ENCODE peak calls at places on chromosomes 6 and 20, in four cellular contexts. One of them, this sample, is unnamed.
A peak's percentile ranks its signal among the peaks of the same experiment; 100 is the strongest.

GRCh38 chr20:59723607-59724456 is 119.5 kb downstream of the PHACTR3 start:
- DNase-seq in adrenal gland: no peak
- DNase-seq in CD8-positive, alpha-beta T cell: no peak
- DNase-seq in heart left ventricle: no peak
- DNase-seq in this sample: no peak

GRCh38 chr6:56831334-56831733 is 123.6 kb upstream of the BEND6 start:
- DNase-seq in adrenal gland: no peak
- DNase-seq in CD8-positive, alpha-beta T cell: no peak
- DNase-seq in heart left ventricle: no peak
- DNase-seq in this sample: no peak

GRCh38 chr6:71349395-71349794 is 60.8 kb downstream of the OGFRL1 start:
- DNase-seq in adrenal gland: no peak
- DNase-seq in CD8-positive, alpha-beta T cell: no peak
- DNase-seq in heart left ventricle: no peak
- DNase-seq in this sample: no peak

GRCh38 chr6:156848533-156848932 is 71.4 kb downstream of the ARID1B start:
- DNase-seq in adrenal gland: peak; percentile 47
- DNase-seq in CD8-positive, alpha-beta T cell: no peak
- DNase-seq in heart left ventricle: peak; percentile 85
- DNase-seq in this sample: no peak

GRCh38 chr6:80530096-80530495 is 423.6 kb downstream of the BCKDHB start:
- DNase-seq in adrenal gland: no peak
- DNase-seq in CD8-positive, alpha-beta T cell: no peak
- DNase-seq in heart left ventricle: no peak
- DNase-seq in this sample: no peak

GRCh38 chr6:46263709-46264091 is 92.9 kb upstream of the ENPP5 start:
- DNase-seq in adrenal gland: no peak
- DNase-seq in CD8-positive, alpha-beta T cell: no peak
- DNase-seq in heart left ventricle: no peak
- DNase-seq in this sample: no peak

GRCh38 chr20:2816030-2816582 is at the start of gene TMEM239:
- DNase-seq in adrenal gland: no peak
- DNase-seq in CD8-positive, alpha-beta T cell: peak; percentile 27
- DNase-seq in heart left ventricle: no peak
- DNase-seq in this sample: no peak

GRCh38 chr20:13873814-13874213 is 89.0 kb downstream of the NDUFAF5 start:
- DNase-seq in adrenal gland: no peak
- DNase-seq in CD8-positive, alpha-beta T cell: no peak
- DNase-seq in heart left ventricle: no peak
- DNase-seq in this sample: no peak

GRCh38 chr20:3045042-3045815 is 623 bp upstream of the MRPS26 start:
- DNase-seq in adrenal gland: peak; percentile 88
- DNase-seq in CD8-positive, alpha-beta T cell: no peak
- DNase-seq in heart left ventricle: no peak
- DNase-seq in this sample: peak; percentile 81

GRCh38 chr6:89711801-89712200 is 73.3 kb upstream of the LYRM2 start:
- DNase-seq in adrenal gland: no peak
- DNase-seq in CD8-positive, alpha-beta T cell: no peak
- DNase-seq in heart left ventricle: no peak
- DNase-seq in this sample: no peak

GRCh38 chr6:168774381-168774780 is 333.4 kb downstream of the SMOC2 start:
- DNase-seq in adrenal gland: no peak
- DNase-seq in CD8-positive, alpha-beta T cell: no peak
- DNase-seq in heart left ventricle: no peak
- DNase-seq in this sample: no peak

GRCh38 chr20:50460115-50460607 is 50.0 kb upstream of the PTPN1 start:
- DNase-seq in adrenal gland: no peak
- DNase-seq in CD8-positive, alpha-beta T cell: no peak
- DNase-seq in heart left ventricle: no peak
- DNase-seq in this sample: no peak
- H3K4me1 ChIP-seq in adrenal gland: peaks cover 12% of the 10 kb centered on the region
- H3K4me1 ChIP-seq in CD8-positive, alpha-beta T cell: peaks cover 3% of the 10 kb centered on the region
- H3K4me1 ChIP-seq in heart left ventricle: peaks cover 37% of the 10 kb centered on the region
- H3K4me1 ChIP-seq in this sample: peaks cover 33% of the 10 kb centered on the region

GRCh38 chr20:62366370-62367135 is 559 bp downstream of the LAMA5 start:
- DNase-seq in adrenal gland: no peak
- DNase-seq in CD8-positive, alpha-beta T cell: no peak
- DNase-seq in heart left ventricle: peak; percentile 75
- DNase-seq in this sample: no peak
- H3K4me1 ChIP-seq in adrenal gland: peaks cover 63% of the 10 kb centered on the region
- H3K4me1 ChIP-seq in CD8-positive, alpha-beta T cell: peaks cover 17% of the 10 kb centered on the region
- H3K4me1 ChIP-seq in heart left ventricle: peaks cover 88% of the 10 kb centered on the region
- H3K4me1 ChIP-seq in this sample: peaks cover 82% of the 10 kb centered on the region

GRCh38 chr6:170287371-170287876 is 3.5 kb downstream of the DLL1 start:
- DNase-seq in adrenal gland: no peak
- DNase-seq in CD8-positive, alpha-beta T cell: peak; percentile 46
- DNase-seq in heart left ventricle: peak; percentile 57
- DNase-seq in this sample: no peak

GRCh38 chr6:170286934-170287265 is 4.0 kb downstream of the DLL1 start:
- DNase-seq in adrenal gland: no peak
- DNase-seq in CD8-positive, alpha-beta T cell: no peak
- DNase-seq in heart left ventricle: no peak
- DNase-seq in this sample: no peak

GRCh38 chr6:170289108-170289931 is 1.6 kb downstream of the DLL1 start:
- DNase-seq in adrenal gland: peak; percentile 19
- DNase-seq in CD8-positive, alpha-beta T cell: no peak
- DNase-seq in heart left ventricle: no peak
- DNase-seq in this sample: no peak

GRCh38 chr6:170286246-170286933 is 4.5 kb downstream of the DLL1 start:
- DNase-seq in adrenal gland: no peak
- DNase-seq in CD8-positive, alpha-beta T cell: no peak
- DNase-seq in heart left ventricle: peak; percentile 72
- DNase-seq in this sample: peak; percentile 44

DNA sequence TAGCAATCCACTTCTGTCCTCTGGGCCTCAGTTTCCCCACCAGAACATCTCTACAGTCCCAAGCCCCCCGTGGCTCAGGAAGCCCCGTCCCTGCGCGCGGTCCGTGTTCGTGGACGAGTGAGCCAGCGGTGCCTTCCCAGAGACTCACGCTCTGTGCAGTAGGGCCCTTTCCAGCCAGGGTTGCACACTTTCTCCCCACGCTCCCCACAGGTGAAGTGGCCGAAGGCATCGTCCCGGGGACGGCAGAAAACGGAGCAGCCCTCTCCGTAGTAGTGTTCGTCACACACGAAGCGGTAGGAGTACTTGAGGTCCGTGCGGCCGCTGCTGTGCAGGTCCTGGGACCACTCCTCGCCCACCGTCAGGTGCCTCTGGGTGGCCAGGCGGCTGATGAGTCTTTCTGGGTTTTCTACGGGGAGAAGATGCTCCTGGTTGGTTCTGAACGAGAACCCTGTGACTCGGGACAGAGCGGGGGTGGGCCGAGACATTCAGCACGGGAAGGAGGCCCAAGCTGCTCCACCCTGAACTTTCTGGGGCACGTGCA is 2.7 kb downstream of the DLL1 start:
- DNase-seq in adrenal gland: no peak
- DNase-seq in CD8-positive, alpha-beta T cell: peak; percentile 39
- DNase-seq in heart left ventricle: peak; percentile 58
- DNase-seq in this sample: no peak
- H3K4me1 ChIP-seq in adrenal gland: peaks cover 37% of the 10 kb centered on the region
- H3K4me1 ChIP-seq in CD8-positive, alpha-beta T cell: peaks cover 31% of the 10 kb centered on the region
- H3K4me1 ChIP-seq in heart left ventricle: peaks cover 60% of the 10 kb centered on the region
- H3K4me1 ChIP-seq in this sample: peaks cover 62% of the 10 kb centered on the region

GRCh38 chr6:154462425-154462824 is 48.1 kb downstream of the CNKSR3 start:
- DNase-seq in adrenal gland: no peak
- DNase-seq in CD8-positive, alpha-beta T cell: no peak
- DNase-seq in heart left ventricle: no peak
- DNase-seq in this sample: no peak
- H3K4me1 ChIP-seq in adrenal gland: peaks cover 6% of the 10 kb centered on the region
- H3K4me1 ChIP-seq in CD8-positive, alpha-beta T cell: no peaks in the 10 kb centered on the region
- H3K4me1 ChIP-seq in heart left ventricle: peaks cover 44% of the 10 kb centered on the region
- H3K4me1 ChIP-seq in this sample: peaks cover 63% of the 10 kb centered on the region

GRCh38 chr20:49659096-49659495 is 54.6 kb downstream of the B4GALT5 start:
- DNase-seq in adrenal gland: no peak
- DNase-seq in CD8-positive, alpha-beta T cell: no peak
- DNase-seq in heart left ventricle: no peak
- DNase-seq in this sample: no peak

GRCh38 chr20:49657118-49657901 is 56.4 kb downstream of the B4GALT5 start:
- DNase-seq in adrenal gland: no peak
- DNase-seq in CD8-positive, alpha-beta T cell: no peak
- DNase-seq in heart left ventricle: no peak
- DNase-seq in this sample: no peak

GRCh38 chr20:49660912-49661311 is 52.8 kb downstream of the B4GALT5 start:
- DNase-seq in adrenal gland: no peak
- DNase-seq in CD8-positive, alpha-beta T cell: no peak
- DNase-seq in heart left ventricle: no peak
- DNase-seq in this sample: no peak

GRCh38 chr20:49656304-49656703 is 57.4 kb downstream of the B4GALT5 start:
- DNase-seq in adrenal gland: no peak
- DNase-seq in CD8-positive, alpha-beta T cell: no peak
- DNase-seq in heart left ventricle: no peak
- DNase-seq in this sample: peak; percentile 68

DNA sequence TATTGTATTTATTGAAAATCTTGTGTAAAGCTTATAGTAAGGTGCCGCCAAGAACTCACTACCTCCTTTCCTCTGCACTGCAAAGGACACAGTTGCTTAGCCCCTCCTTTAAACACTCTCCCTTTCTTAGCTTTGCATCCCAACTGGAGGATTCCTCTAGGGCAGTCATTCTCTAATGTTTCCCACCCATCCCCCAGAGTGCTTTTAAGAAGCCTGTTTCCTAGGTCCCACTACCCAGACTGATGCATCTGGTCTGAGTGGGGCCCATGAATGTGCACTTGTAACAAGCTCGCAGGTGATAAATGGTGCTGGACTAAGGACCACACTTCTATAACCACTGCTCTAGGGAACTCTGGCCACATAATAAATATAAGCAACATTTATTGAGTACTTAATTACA is 55.2 kb downstream of the B4GALT5 start:
- DNase-seq in adrenal gland: no peak
- DNase-seq in CD8-positive, alpha-beta T cell: no peak
- DNase-seq in heart left ventricle: no peak
- DNase-seq in this sample: no peak
- H3K4me1 ChIP-seq in adrenal gland: peaks cover 79% of the 10 kb centered on the region
- H3K4me1 ChIP-seq in CD8-positive, alpha-beta T cell: no peaks in the 10 kb centered on the region
- H3K4me1 ChIP-seq in heart left ventricle: peaks cover 51% of the 10 kb centered on the region
- H3K4me1 ChIP-seq in this sample: peaks cover 45% of the 10 kb centered on the region